ENCODE peak calls at places on chromosomes 3 and 15, in ten cellular contexts. B, F, Z, K, S, M, W, O, C and H are unnamed samples.
A peak's percentile ranks its signal among the peaks of the same experiment; 100 is the strongest.

GRCh38 chr3:36763111-36763849 is 1.1 kb downstream of the DCLK3 start:
- DNase-seq in B (no peak), F (no peak), Z (no peak), K (no peak), S (no peak), M (no peak), W (peak; percentile 77), O (no peak), C (no peak), H (no peak)

GRCh38 chr15:52795464-52796227 is 5.5 kb upstream of the ONECUT1 start:
- DNase-seq in B (no peak), F (no peak), Z (no peak), K (no peak), S (no peak), M (no peak), W (peak; percentile 52), O (no peak), C (no peak), H (no peak)

GRCh38 chr15:31272558-31273257 is 53.9 kb upstream of the KLF13 start:
- DNase-seq in B (no peak), F (no peak), Z (no peak), K (peak; percentile 66), S (peak; percentile 92), M (peak; percentile 35), W (no peak), O (no peak), C (no peak), H (peak; percentile 14)

GRCh38 chr3:53775018-53775417 is 71.2 kb downstream of the CHDH start:
- DNase-seq in B (no peak), F (no peak), Z (no peak), K (no peak), S (no peak), M (no peak), W (no peak), O (no peak), C (no peak), H (no peak)

GRCh38 chr3:10883478-10884234 is 67.6 kb downstream of the SLC6A11 start:
- DNase-seq in B (no peak), F (no peak), Z (peak; percentile 43), K (no peak), S (peak; percentile 29), M (no peak), W (peak; percentile 77), O (peak; percentile 36), C (no peak), H (no peak)

GRCh38 chr15:58240191-58240932 is 102.2 kb downstream of the AQP9 start:
- DNase-seq in B (no peak), F (no peak), Z (no peak), K (no peak), S (no peak), M (no peak), W (no peak), O (no peak), C (no peak), H (no peak)

GRCh38 chr15:57251308-57251707 is 125.0 kb upstream of the CGNL1 start:
- DNase-seq in B (no peak), F (no peak), Z (no peak), K (no peak), S (no peak), M (no peak), W (no peak), O (no peak), C (no peak), H (no peak)

GRCh38 chr15:22868495-22868894 is 30.0 kb downstream of the NIPA2 start:
- DNase-seq in B (no peak), F (no peak), Z (no peak), K (no peak), S (no peak), M (no peak), W (no peak), O (no peak), C (no peak), H (no peak)

GRCh38 chr3:12948891-12949711 is 107.7 kb upstream of the RPL32 start:
- DNase-seq in B (no peak), F (peak; percentile 70), Z (peak; percentile 28), K (no peak), S (no peak), M (no peak), W (no peak), O (no peak), C (no peak), H (no peak)
- TF ChIP-seq CTCF in B (no peak), F (no peak), Z (no peak), K (no peak), S (no peak), M (no peak), W (peak; percentile 18), O (no peak), C (no peak), H (no peak)

DNA sequence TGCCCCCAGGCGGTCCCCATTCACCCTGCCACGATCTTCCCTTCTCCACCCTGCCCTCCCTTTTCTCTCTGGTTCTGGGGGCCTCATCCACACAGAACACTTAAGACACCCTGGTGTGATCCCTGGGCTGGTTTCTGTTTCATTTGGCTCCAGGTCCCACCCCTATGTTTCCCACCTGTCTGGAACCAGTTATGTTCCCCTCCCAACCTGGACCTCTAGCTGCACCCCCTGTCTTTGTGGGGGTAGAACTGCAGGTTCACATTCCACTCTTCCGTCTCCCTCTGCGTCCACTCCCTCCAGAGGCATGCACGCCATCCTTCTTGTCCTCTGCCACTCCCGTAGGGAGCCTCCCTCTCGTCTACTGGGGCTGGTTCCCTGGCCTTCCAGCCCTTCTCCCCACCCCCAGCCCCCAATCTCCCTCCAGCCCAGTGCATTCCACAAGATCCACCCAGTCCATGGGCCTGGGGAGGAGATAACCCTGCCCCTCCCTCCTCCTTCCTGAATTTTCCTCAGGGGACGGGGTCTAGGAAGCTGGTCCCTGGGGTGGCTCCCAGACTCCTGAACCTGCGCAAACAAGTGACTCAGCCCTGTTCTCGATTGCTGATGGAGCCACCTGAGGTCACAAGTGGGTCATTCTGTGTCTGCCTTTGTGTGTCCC is 73.8 kb downstream of the ABTB1 start:
- DNase-seq in B (no peak), F (peak; percentile 73), Z (no peak), K (no peak), S (peak; percentile 50), M (no peak), W (no peak), O (no peak), C (no peak), H (no peak)
- TF ChIP-seq CTCF in B (no peak), F (no peak), Z (peak; percentile 23), K (no peak), S (no peak), M (no peak), W (peak; percentile 41), O (no peak), C (no peak), H (no peak)

GRCh38 chr3:27279153-27279552 is 90.0 kb downstream of the NEK10 start:
- DNase-seq in B (no peak), F (no peak), Z (no peak), K (no peak), S (peak; percentile 55), M (no peak), W (peak; percentile 63), O (no peak), C (no peak), H (no peak)
- TF ChIP-seq CTCF in B (peak; percentile 53), F (no peak), Z (peak; percentile 30), K (peak; percentile 19), S (peak; percentile 14), M (peak; percentile 24), W (peak; percentile 72), O (peak; percentile 9), C (no peak), H (no peak)

GRCh38 chr3:13282528-13282985 is 137.6 kb downstream of the NUP210 start:
- DNase-seq in B (no peak), F (no peak), Z (no peak), K (no peak), S (no peak), M (no peak), W (peak; percentile 81), O (peak; percentile 55), C (no peak), H (no peak)

GRCh38 chr3:13285007-13285567 is 135.0 kb downstream of the NUP210 start:
- DNase-seq in B (no peak), F (no peak), Z (no peak), K (no peak), S (no peak), M (no peak), W (no peak), O (no peak), C (no peak), H (no peak)

GRCh38 chr3:13281657-13282527 is 138.2 kb downstream of the NUP210 start:
- DNase-seq in B (no peak), F (no peak), Z (no peak), K (no peak), S (peak; percentile 14), M (no peak), W (peak; percentile 82), O (peak; percentile 63), C (no peak), H (no peak)

GRCh38 chr3:13283877-13284264 is 136.3 kb downstream of the NUP210 start:
- DNase-seq in B (no peak), F (no peak), Z (no peak), K (no peak), S (no peak), M (no peak), W (no peak), O (no peak), C (no peak), H (no peak)

GRCh38 chr3:13282986-13283876 is 136.9 kb downstream of the NUP210 start:
- DNase-seq in B (no peak), F (no peak), Z (peak; percentile 5), K (no peak), S (no peak), M (no peak), W (peak; percentile 91), O (peak; percentile 69), C (no peak), H (no peak)
- TF ChIP-seq CTCF in B (no peak), F (no peak), Z (peak; percentile 37), K (no peak), S (no peak), M (no peak), W (peak; percentile 78), O (no peak), C (no peak), H (no peak)

GRCh38 chr3:129577925-129578742 is 28.3 kb downstream of the PLXND1 start:
- DNase-seq in B (no peak), F (no peak), Z (no peak), K (no peak), S (no peak), M (no peak), W (no peak), O (no peak), C (no peak), H (no peak)
- TF ChIP-seq CTCF in B (no peak), F (no peak), Z (no peak), K (no peak), S (no peak), M (no peak), W (no peak), O (no peak), C (no peak), H (no peak)

DNA sequence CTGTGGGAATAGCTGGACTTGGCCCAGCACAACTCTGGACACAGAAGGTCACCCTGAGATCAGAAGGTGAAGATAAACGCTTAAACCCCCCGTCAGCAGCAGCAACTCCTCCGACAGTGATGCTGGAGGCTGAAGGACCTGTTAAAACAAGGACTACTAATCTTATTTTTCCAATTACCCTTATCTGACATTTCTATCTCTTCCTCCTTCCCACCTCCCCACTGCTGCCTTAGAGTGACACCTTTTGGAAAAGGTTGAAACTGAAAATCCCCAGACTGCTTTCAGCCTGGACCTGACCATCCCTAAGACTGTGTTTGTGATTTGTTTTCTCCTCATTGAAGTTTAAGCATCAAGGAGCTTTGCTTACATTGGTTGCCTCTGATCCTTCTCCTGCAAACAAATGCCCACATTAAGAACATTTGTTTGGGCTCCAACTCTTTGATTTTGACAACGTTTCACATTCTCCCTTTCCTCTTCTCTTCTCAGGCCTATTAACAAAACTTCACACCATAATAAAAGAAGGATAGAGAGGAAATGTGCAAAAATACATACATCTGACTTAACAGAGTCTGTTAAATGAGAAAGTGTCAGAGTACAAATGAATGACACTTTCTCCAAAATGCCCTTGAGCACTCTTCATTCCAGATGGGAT is 410.6 kb upstream of the WNT5A start:
- DNase-seq in B (no peak), F (no peak), Z (peak; percentile 45), K (no peak), S (peak; percentile 5), M (no peak), W (peak; percentile 63), O (peak; percentile 40), C (no peak), H (no peak)
- TF ChIP-seq CTCF in B (peak; percentile 42), F (peak; percentile 24), Z (peak; percentile 84), K (no peak), S (no peak), M (peak; percentile 46), W (peak; percentile 83), O (peak; percentile 59), C (no peak), H (no peak)